ENCODE peak calls at places on chromosomes 16 and 17, in seven cellular contexts. D, Y, M, U, L, B and R are unnamed samples.

GRCh38 chr17:32588982-32589381 is 102.2 kb downstream of the CDK5R1 start:
- DNase-seq in M (no peak), B (peak), U (no peak), D (no peak), Y (no peak), L (no peak), R (no peak)

GRCh38 chr17:74767111-74767516 is 9.0 kb downstream of the NAT9 start:
- DNase-seq in L (peak), M (no peak), U (no peak), D (no peak), B (no peak), Y (no peak), R (no peak)

GRCh38 chr17:4420692-4421131 is 13.0 kb upstream of the SPNS3 start:
- DNase-seq in D (no peak), L (peak), Y (peak), B (peak), M (peak), U (peak), R (peak)

GRCh38 chr17:13086142-13086769 is 68.4 kb upstream of the ELAC2 start:
- DNase-seq in M (no peak), D (no peak), L (no peak), U (peak), Y (no peak), B (no peak), R (no peak)

GRCh38 chr17:19335951-19336631 is 26.4 kb downstream of the B9D1 start:
- DNase-seq in Y (no peak), B (no peak), L (no peak), D (no peak), U (no peak), M (no peak), R (no peak)

GRCh38 chr17:73155410-73156165 is 9.2 kb upstream of the SSTR2 start:
- DNase-seq in L (no peak), M (no peak), Y (no peak), D (no peak), B (peak), U (no peak), R (no peak)

GRCh38 chr17:36001862-36002603 is 680 bp upstream of the CCL15 start:
- DNase-seq in B (no peak), U (no peak), Y (no peak), D (no peak), M (no peak), L (peak), R (no peak)

GRCh38 chr16:88370365-88370764 is 12.4 kb upstream of the ZNF469 start:
- DNase-seq in M (no peak), B (no peak), Y (no peak), U (no peak), D (no peak), L (no peak), R (no peak)

GRCh38 chr16:67781548-67781921 is 24.8 kb downstream of the RANBP10 start:
- DNase-seq in Y (no peak), M (no peak), B (peak), L (no peak), U (no peak), D (no peak), R (no peak)

GRCh38 chr16:74740795-74741304 is 33.8 kb downstream of the FA2H start:
- DNase-seq in D (peak), B (peak), M (peak), Y (no peak), L (peak), U (no peak), R (peak)

GRCh38 chr17:81509687-81510523 is 2.7 kb downstream of the ACTG1 start:
- DNase-seq in M (no peak), L (no peak), Y (peak), D (no peak), B (peak), U (no peak), R (no peak)

GRCh38 chr17:3167574-3167973 is 29.7 kb upstream of the OR1A2 start:
- DNase-seq in Y (no peak), D (no peak), M (no peak), B (peak), L (no peak), U (no peak), R (no peak)

GRCh38 chr17:1651559-1651844 is 1.8 kb upstream of the RILP start:
- DNase-seq in L (no peak), U (no peak), D (no peak), B (no peak), Y (no peak), M (no peak), R (no peak)

GRCh38 chr17:33201255-33201654 is 91.8 kb downstream of the ASIC2 start:
- DNase-seq in D (no peak), B (no peak), Y (no peak), L (no peak), U (no peak), M (no peak), R (peak)

GRCh38 chr16:10405386-10405939 is 19.6 kb downstream of the ATF7IP2 start:
- DNase-seq in Y (peak), D (no peak), U (peak), M (no peak), L (peak), B (no peak), R (no peak)

GRCh38 chr17:28878981-28879380 is 18.6 kb downstream of the FLOT2 start:
- DNase-seq in M (no peak), D (no peak), Y (peak), B (peak), U (no peak), L (peak), R (no peak)

GRCh38 chr17:58231644-58232043 is 6.7 kb upstream of the LPO start:
- DNase-seq in L (no peak), M (no peak), U (no peak), B (no peak), Y (no peak), D (no peak), R (no peak)

GRCh38 chr16:14310519-14310991 is 239.4 kb downstream of the MRTFB start:
- DNase-seq in D (no peak), Y (no peak), B (peak), L (peak), M (no peak), U (no peak), R (no peak)

GRCh38 chr17:33522623-33523022 is 229.5 kb upstream of the ASIC2 start:
- DNase-seq in L (no peak), D (no peak), Y (no peak), B (no peak), M (no peak), U (no peak), R (no peak)

GRCh38 chr17:28380572-28380907 is 9.0 kb downstream of the SARM1 start:
- DNase-seq in D (no peak), B (no peak), M (no peak), U (no peak), Y (no peak), L (no peak), R (no peak)

GRCh38 chr16:25158401-25158800 is 46.9 kb downstream of the LCMT1 start:
- DNase-seq in D (no peak), B (no peak), L (no peak), Y (no peak), M (no peak), U (no peak), R (no peak)

GRCh38 chr17:66716236-66717026 is 118.5 kb upstream of the CACNG5 start:
- DNase-seq in M (no peak), Y (peak), U (no peak), B (no peak), L (no peak), D (no peak), R (peak)

GRCh38 chr17:49935526-49936210 is 33.3 kb upstream of the DLX4 start:
- DNase-seq in M (no peak), D (no peak), Y (no peak), B (no peak), U (no peak), L (no peak), R (no peak)

GRCh38 chr16:67406628-67407027 is 9.6 kb downstream of the ZDHHC1 start:
- DNase-seq in B (no peak), D (no peak), U (no peak), Y (peak), L (no peak), M (no peak), R (no peak)

GRCh38 chr16:84065536-84066132 is 23.0 kb upstream of the SLC38A8 start:
- DNase-seq in U (no peak), D (no peak), B (peak), L (peak), M (no peak), Y (peak), R (peak)

GRCh38 chr16:30741461-30741914 is 6.7 kb upstream of the PHKG2 start:
- DNase-seq in D (no peak), B (no peak), U (no peak), M (peak), Y (peak), L (peak), R (no peak)
- H3K4me3 ChIP-seq in D (peak), B (no peak), U (no peak), M (peak), Y (no peak), L (no peak), R (no peak)

GRCh38 chr16:85565340-85565739 is 47.8 kb upstream of the GSE1 start:
- DNase-seq in M (no peak), L (no peak), Y (no peak), D (no peak), U (no peak), B (no peak), R (no peak)

GRCh38 chr16:85565796-85566501 is 47.2 kb upstream of the GSE1 start:
- DNase-seq in D (no peak), U (no peak), M (no peak), L (no peak), B (no peak), Y (no peak), R (no peak)

GRCh38 chr16:85567101-85567866 is 45.8 kb upstream of the GSE1 start:
- DNase-seq in D (no peak), L (no peak), M (no peak), Y (no peak), B (peak), U (no peak), R (no peak)

GRCh38 chr16:85568519-85568918 is 44.6 kb upstream of the GSE1 start:
- DNase-seq in U (no peak), B (no peak), Y (no peak), M (no peak), L (peak), D (no peak), R (peak)

GRCh38 chr16:85566502-85567100 is 46.5 kb upstream of the GSE1 start:
- DNase-seq in U (no peak), L (no peak), B (no peak), M (no peak), D (no peak), Y (no peak), R (no peak)
- TF ChIP-seq CTCF in U (no peak), L (no peak), B (peak), M (no peak), D (no peak), Y (no peak), R (no peak)

GRCh38 chr17:8187517-8188407 is 2.2 kb downstream of the BORCS6 start:
- DNase-seq in B (peak), U (peak), M (peak), Y (peak), L (peak), D (peak), R (peak)
- TF ChIP-seq POLR2A in B (no peak), U (no peak), M (peak), Y (no peak), L (peak), D (peak), R (no peak)

GRCh38 chr16:71282943-71283342 is 6.3 kb downstream of the CMTR2 start:
- DNase-seq in D (no peak), M (no peak), Y (peak), L (no peak), U (no peak), B (no peak), R (no peak)
- H3K4me3 ChIP-seq in D (no peak), M (no peak), Y (no peak), L (no peak), U (no peak), B (no peak), R (no peak)